ENCODE peak calls at places on chromosome 1, in ten cellular contexts. One of them, this sample, is unnamed. For H3K9me3, the result is how much of the 10 kb centered on the place peaks cover.

GRCh38 chr1:167683641-167684502 is 37.9 kb upstream of the MPZL1 start:
- DNase-seq in pancreas: no peak
- DNase-seq in heart right ventricle: peak
- DNase-seq in cardiac muscle cell: peak
- DNase-seq in MG63: peak
- DNase-seq in AG04450: peak
- DNase-seq in PC-3: peak
- DNase-seq in neuronal stem cell: peak
- DNase-seq in SJSA1: peak
- DNase-seq in CD8-positive, alpha-beta T cell: no peak
- DNase-seq in this sample: peak

GRCh38 chr1:198937231-198938031 is 298.6 kb downstream of the PTPRC start:
- DNase-seq in neuronal stem cell: no peak
- DNase-seq in PC-3: peak
- DNase-seq in AG04450: peak
- DNase-seq in heart right ventricle: no peak
- DNase-seq in SJSA1: peak
- DNase-seq in MG63: peak
- DNase-seq in pancreas: no peak
- DNase-seq in CD8-positive, alpha-beta T cell: peak
- DNase-seq in cardiac muscle cell: peak
- DNase-seq in this sample: no peak

GRCh38 chr1:22508991-22509390 is 54.3 kb upstream of the EPHA8 start:
- DNase-seq in cardiac muscle cell: no peak
- DNase-seq in AG04450: no peak
- DNase-seq in CD8-positive, alpha-beta T cell: no peak
- DNase-seq in MG63: no peak
- DNase-seq in SJSA1: no peak
- DNase-seq in heart right ventricle: no peak
- DNase-seq in neuronal stem cell: no peak
- DNase-seq in pancreas: no peak
- DNase-seq in PC-3: no peak
- DNase-seq in this sample: no peak

GRCh38 chr1:53618218-53619087 is 120.5 kb downstream of the GLIS1 start:
- DNase-seq in PC-3: no peak
- DNase-seq in neuronal stem cell: no peak
- DNase-seq in cardiac muscle cell: no peak
- DNase-seq in CD8-positive, alpha-beta T cell: no peak
- DNase-seq in AG04450: no peak
- DNase-seq in pancreas: no peak
- DNase-seq in SJSA1: peak
- DNase-seq in heart right ventricle: no peak
- DNase-seq in MG63: no peak
- DNase-seq in this sample: peak

GRCh38 chr1:53057134-53057533 is 4.9 kb upstream of the PODN start:
- DNase-seq in AG04450: no peak
- DNase-seq in MG63: no peak
- DNase-seq in neuronal stem cell: no peak
- DNase-seq in SJSA1: no peak
- DNase-seq in PC-3: no peak
- DNase-seq in CD8-positive, alpha-beta T cell: no peak
- DNase-seq in cardiac muscle cell: no peak
- DNase-seq in heart right ventricle: no peak
- DNase-seq in pancreas: no peak
- DNase-seq in this sample: no peak

GRCh38 chr1:43705982-43706597 is 1.2 kb upstream of the ST3GAL3 start:
- DNase-seq in cardiac muscle cell: no peak
- DNase-seq in heart right ventricle: no peak
- DNase-seq in MG63: no peak
- DNase-seq in AG04450: no peak
- DNase-seq in pancreas: no peak
- DNase-seq in PC-3: no peak
- DNase-seq in SJSA1: no peak
- DNase-seq in neuronal stem cell: no peak
- DNase-seq in CD8-positive, alpha-beta T cell: no peak
- DNase-seq in this sample: no peak

GRCh38 chr1:172323666-172324065 is 96.8 kb upstream of the C1orf105 start:
- DNase-seq in heart right ventricle: no peak
- DNase-seq in SJSA1: no peak
- DNase-seq in cardiac muscle cell: no peak
- DNase-seq in MG63: peak
- DNase-seq in pancreas: no peak
- DNase-seq in AG04450: no peak
- DNase-seq in CD8-positive, alpha-beta T cell: no peak
- DNase-seq in PC-3: no peak
- DNase-seq in neuronal stem cell: no peak
- DNase-seq in this sample: no peak

GRCh38 chr1:156476501-156477298 is 23.9 kb downstream of the MEF2D start:
- DNase-seq in CD8-positive, alpha-beta T cell: no peak
- DNase-seq in heart right ventricle: peak
- DNase-seq in pancreas: no peak
- DNase-seq in neuronal stem cell: no peak
- DNase-seq in MG63: peak
- DNase-seq in PC-3: peak
- DNase-seq in SJSA1: peak
- DNase-seq in AG04450: peak
- DNase-seq in cardiac muscle cell: no peak
- DNase-seq in this sample: no peak

GRCh38 chr1:212667223-212668139 is 32.2 kb downstream of the BATF3 start:
- DNase-seq in PC-3: peak
- DNase-seq in AG04450: peak
- DNase-seq in heart right ventricle: no peak
- DNase-seq in MG63: peak
- DNase-seq in pancreas: no peak
- DNase-seq in CD8-positive, alpha-beta T cell: no peak
- DNase-seq in SJSA1: peak
- DNase-seq in neuronal stem cell: no peak
- DNase-seq in cardiac muscle cell: no peak
- DNase-seq in this sample: no peak

GRCh38 chr1:216456682-216457081 is 33.4 kb upstream of the USH2A start:
- DNase-seq in heart right ventricle: no peak
- DNase-seq in pancreas: no peak
- DNase-seq in PC-3: peak
- DNase-seq in CD8-positive, alpha-beta T cell: no peak
- DNase-seq in AG04450: no peak
- DNase-seq in cardiac muscle cell: no peak
- DNase-seq in SJSA1: peak
- DNase-seq in MG63: peak
- DNase-seq in neuronal stem cell: no peak
- DNase-seq in this sample: no peak

GRCh38 chr1:22349302-22350043 is 102.2 kb upstream of the ZBTB40 start:
- DNase-seq in SJSA1: no peak
- DNase-seq in MG63: no peak
- DNase-seq in cardiac muscle cell: no peak
- DNase-seq in PC-3: no peak
- DNase-seq in heart right ventricle: no peak
- DNase-seq in CD8-positive, alpha-beta T cell: no peak
- DNase-seq in pancreas: no peak
- DNase-seq in neuronal stem cell: no peak
- DNase-seq in AG04450: no peak
- DNase-seq in this sample: no peak

GRCh38 chr1:192852548-192852947 is 43.7 kb downstream of the RGS2 start:
- DNase-seq in SJSA1: no peak
- DNase-seq in CD8-positive, alpha-beta T cell: no peak
- DNase-seq in AG04450: no peak
- DNase-seq in pancreas: no peak
- DNase-seq in neuronal stem cell: no peak
- DNase-seq in heart right ventricle: no peak
- DNase-seq in PC-3: no peak
- DNase-seq in MG63: no peak
- DNase-seq in cardiac muscle cell: no peak
- DNase-seq in this sample: no peak

GRCh38 chr1:44267438-44267837 is 54.2 kb downstream of the DMAP1 start:
- DNase-seq in CD8-positive, alpha-beta T cell: no peak
- DNase-seq in neuronal stem cell: no peak
- DNase-seq in SJSA1: no peak
- DNase-seq in MG63: no peak
- DNase-seq in heart right ventricle: no peak
- DNase-seq in PC-3: no peak
- DNase-seq in AG04450: no peak
- DNase-seq in cardiac muscle cell: no peak
- DNase-seq in pancreas: no peak
- DNase-seq in this sample: no peak

GRCh38 chr1:154155282-154155681 is 409 bp upstream of the NUP210L start:
- DNase-seq in CD8-positive, alpha-beta T cell: no peak
- DNase-seq in SJSA1: no peak
- DNase-seq in PC-3: no peak
- DNase-seq in AG04450: peak
- DNase-seq in heart right ventricle: no peak
- DNase-seq in pancreas: no peak
- DNase-seq in cardiac muscle cell: peak
- DNase-seq in neuronal stem cell: no peak
- DNase-seq in MG63: no peak
- DNase-seq in this sample: no peak

GRCh38 chr1:3086272-3086671 is 17.3 kb downstream of the PRDM16 start:
- DNase-seq in MG63: no peak
- DNase-seq in AG04450: no peak
- DNase-seq in cardiac muscle cell: no peak
- DNase-seq in pancreas: no peak
- DNase-seq in heart right ventricle: no peak
- DNase-seq in neuronal stem cell: no peak
- DNase-seq in CD8-positive, alpha-beta T cell: no peak
- DNase-seq in PC-3: no peak
- DNase-seq in SJSA1: no peak
- DNase-seq in this sample: no peak

GRCh38 chr1:3089490-3089889 is 20.5 kb downstream of the PRDM16 start:
- DNase-seq in pancreas: no peak
- DNase-seq in SJSA1: no peak
- DNase-seq in cardiac muscle cell: no peak
- DNase-seq in AG04450: no peak
- DNase-seq in MG63: no peak
- DNase-seq in neuronal stem cell: no peak
- DNase-seq in CD8-positive, alpha-beta T cell: no peak
- DNase-seq in PC-3: no peak
- DNase-seq in heart right ventricle: no peak
- DNase-seq in this sample: no peak

GRCh38 chr1:3085721-3086120 is 16.7 kb downstream of the PRDM16 start:
- DNase-seq in PC-3: no peak
- DNase-seq in heart right ventricle: no peak
- DNase-seq in MG63: no peak
- DNase-seq in pancreas: no peak
- DNase-seq in neuronal stem cell: no peak
- DNase-seq in SJSA1: no peak
- DNase-seq in AG04450: no peak
- DNase-seq in cardiac muscle cell: no peak
- DNase-seq in CD8-positive, alpha-beta T cell: no peak
- DNase-seq in this sample: no peak

GRCh38 chr1:3084726-3085125 is 15.7 kb downstream of the PRDM16 start:
- DNase-seq in heart right ventricle: no peak
- DNase-seq in MG63: no peak
- DNase-seq in CD8-positive, alpha-beta T cell: no peak
- DNase-seq in cardiac muscle cell: no peak
- DNase-seq in PC-3: no peak
- DNase-seq in AG04450: no peak
- DNase-seq in pancreas: no peak
- DNase-seq in SJSA1: no peak
- DNase-seq in neuronal stem cell: no peak
- DNase-seq in this sample: no peak

DNA sequence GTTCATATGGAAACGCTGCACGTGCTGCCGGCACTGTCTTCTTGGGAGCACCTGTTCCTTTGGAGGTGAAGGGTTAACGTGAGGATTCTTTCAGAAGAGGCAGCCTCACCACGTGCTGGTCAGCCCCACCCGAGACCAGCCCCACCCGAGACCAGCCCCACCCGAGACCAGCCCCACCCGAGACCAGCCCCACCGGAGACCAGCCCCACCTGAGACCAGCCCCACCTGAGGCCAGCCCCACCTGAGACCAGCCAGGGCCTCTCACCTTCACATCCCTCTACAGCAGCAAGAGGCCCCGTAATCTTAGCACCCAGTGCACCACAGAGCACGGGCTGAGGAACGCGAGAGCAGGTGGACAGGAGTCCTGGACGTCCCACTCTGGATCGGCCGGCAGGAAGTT is 18.0 kb downstream of the PRDM16 start:
- DNase-seq in cardiac muscle cell: no peak
- DNase-seq in heart right ventricle: no peak
- DNase-seq in AG04450: no peak
- DNase-seq in pancreas: no peak
- DNase-seq in neuronal stem cell: no peak
- DNase-seq in PC-3: no peak
- DNase-seq in CD8-positive, alpha-beta T cell: no peak
- DNase-seq in SJSA1: no peak
- DNase-seq in MG63: no peak
- DNase-seq in this sample: no peak
- H3K9me3 ChIP-seq in cardiac muscle cell: under half
- H3K9me3 ChIP-seq in heart right ventricle: under half
- H3K9me3 ChIP-seq in AG04450: under half
- H3K9me3 ChIP-seq in pancreas: under half
- H3K9me3 ChIP-seq in neuronal stem cell: under half
- H3K9me3 ChIP-seq in PC-3: under half
- H3K9me3 ChIP-seq in CD8-positive, alpha-beta T cell: under half
- H3K9me3 ChIP-seq in SJSA1: under half
- H3K9me3 ChIP-seq in MG63: under half
- H3K9me3 ChIP-seq in this sample: under half

DNA sequence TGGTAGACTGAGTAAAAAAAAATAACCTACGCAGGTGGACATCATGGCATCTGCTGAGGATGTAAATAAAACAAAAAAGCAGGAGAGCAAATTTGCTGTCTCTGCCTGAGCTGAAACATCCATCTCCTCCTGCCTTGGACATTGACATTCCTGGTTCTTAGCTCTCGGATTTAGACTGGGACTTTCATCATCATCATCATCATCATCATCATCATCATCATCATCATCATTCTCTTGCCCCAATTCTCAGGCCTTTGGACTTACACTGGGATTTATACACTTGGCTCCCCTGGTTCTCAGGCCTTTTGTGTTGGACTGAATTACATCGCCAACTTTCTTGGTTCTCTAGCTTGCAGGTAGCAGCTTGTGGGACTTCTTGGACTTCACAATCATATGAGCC is 308.4 kb upstream of the BEND5 start:
- DNase-seq in MG63: no peak
- DNase-seq in cardiac muscle cell: no peak
- DNase-seq in neuronal stem cell: no peak
- DNase-seq in SJSA1: no peak
- DNase-seq in PC-3: no peak
- DNase-seq in pancreas: no peak
- DNase-seq in CD8-positive, alpha-beta T cell: no peak
- DNase-seq in heart right ventricle: no peak
- DNase-seq in AG04450: no peak
- DNase-seq in this sample: no peak
- H3K9me3 ChIP-seq in MG63: under half
- H3K9me3 ChIP-seq in cardiac muscle cell: under half
- H3K9me3 ChIP-seq in neuronal stem cell: under half
- H3K9me3 ChIP-seq in SJSA1: under half
- H3K9me3 ChIP-seq in PC-3: under half
- H3K9me3 ChIP-seq in pancreas: under half
- H3K9me3 ChIP-seq in CD8-positive, alpha-beta T cell: under half
- H3K9me3 ChIP-seq in heart right ventricle: under half
- H3K9me3 ChIP-seq in AG04450: under half
- H3K9me3 ChIP-seq in this sample: under half

GRCh38 chr1:227666286-227666685 is 68.8 kb downstream of the JMJD4 start:
- DNase-seq in MG63: no peak
- DNase-seq in heart right ventricle: no peak
- DNase-seq in cardiac muscle cell: no peak
- DNase-seq in pancreas: no peak
- DNase-seq in AG04450: no peak
- DNase-seq in CD8-positive, alpha-beta T cell: no peak
- DNase-seq in neuronal stem cell: no peak
- DNase-seq in PC-3: no peak
- DNase-seq in SJSA1: no peak
- DNase-seq in this sample: no peak
- H3K9me3 ChIP-seq in MG63: half or more
- H3K9me3 ChIP-seq in heart right ventricle: under half
- H3K9me3 ChIP-seq in cardiac muscle cell: under half
- H3K9me3 ChIP-seq in pancreas: under half
- H3K9me3 ChIP-seq in AG04450: under half
- H3K9me3 ChIP-seq in CD8-positive, alpha-beta T cell: half or more
- H3K9me3 ChIP-seq in neuronal stem cell: under half
- H3K9me3 ChIP-seq in PC-3: half or more
- H3K9me3 ChIP-seq in SJSA1: under half
- H3K9me3 ChIP-seq in this sample: under half

GRCh38 chr1:118982816-118983557 is 5.2 kb downstream of the TBX15 start:
- DNase-seq in heart right ventricle: no peak
- DNase-seq in cardiac muscle cell: no peak
- DNase-seq in CD8-positive, alpha-beta T cell: no peak
- DNase-seq in MG63: peak
- DNase-seq in AG04450: no peak
- DNase-seq in neuronal stem cell: no peak
- DNase-seq in pancreas: no peak
- DNase-seq in PC-3: no peak
- DNase-seq in SJSA1: no peak
- DNase-seq in this sample: no peak
- H3K9me3 ChIP-seq in heart right ventricle: under half
- H3K9me3 ChIP-seq in cardiac muscle cell: under half
- H3K9me3 ChIP-seq in CD8-positive, alpha-beta T cell: under half
- H3K9me3 ChIP-seq in MG63: under half
- H3K9me3 ChIP-seq in AG04450: under half
- H3K9me3 ChIP-seq in neuronal stem cell: under half
- H3K9me3 ChIP-seq in pancreas: under half
- H3K9me3 ChIP-seq in PC-3: under half
- H3K9me3 ChIP-seq in SJSA1: under half
- H3K9me3 ChIP-seq in this sample: under half